ENCODE peak calls at places on chromosomes 6 and 20, in four cellular contexts. One of them, this sample, is unnamed.

GRCh38 chr6:165599596-165600487 is 63.2 kb downstream of the PDE10A start:
- DNase-seq in left cardiac atrium: no peak
- DNase-seq in NCI-H2081: no peak
- DNase-seq in IMR-90: no peak
- DNase-seq in this sample: no peak

GRCh38 chr6:43984442-43985321 is 142.6 kb downstream of the MRPL14 start:
- DNase-seq in NCI-H2081: no peak
- DNase-seq in IMR-90: peak
- DNase-seq in left cardiac atrium: peak
- DNase-seq in this sample: peak

GRCh38 chr6:75830959-75831885 is 82.2 kb downstream of the MYO6 start:
- DNase-seq in IMR-90: peak
- DNase-seq in NCI-H2081: no peak
- DNase-seq in left cardiac atrium: no peak
- DNase-seq in this sample: no peak

GRCh38 chr6:166419268-166419667 is 36.5 kb upstream of the MPC1 start:
- DNase-seq in NCI-H2081: no peak
- DNase-seq in IMR-90: peak
- DNase-seq in left cardiac atrium: no peak
- DNase-seq in this sample: no peak

GRCh38 chr6:166005846-166006592 is 161.6 kb downstream of the TBXT start:
- DNase-seq in IMR-90: peak
- DNase-seq in NCI-H2081: no peak
- DNase-seq in left cardiac atrium: peak
- DNase-seq in this sample: peak

GRCh38 chr6:13406781-13407180 is 78.4 kb upstream of the TBC1D7 start:
- DNase-seq in IMR-90: no peak
- DNase-seq in left cardiac atrium: no peak
- DNase-seq in NCI-H2081: peak
- DNase-seq in this sample: no peak

GRCh38 chr20:44542902-44543301 is 21.0 kb upstream of the SERINC3 start:
- DNase-seq in IMR-90: no peak
- DNase-seq in NCI-H2081: no peak
- DNase-seq in left cardiac atrium: no peak
- DNase-seq in this sample: no peak

GRCh38 chr20:58329711-58330110 is 20.2 kb downstream of the RAB22A start:
- DNase-seq in IMR-90: no peak
- DNase-seq in NCI-H2081: no peak
- DNase-seq in left cardiac atrium: no peak
- DNase-seq in this sample: no peak

GRCh38 chr6:57222684-57223077 is 574 bp upstream of the RAB23 start:
- DNase-seq in NCI-H2081: no peak
- DNase-seq in left cardiac atrium: no peak
- DNase-seq in IMR-90: no peak
- DNase-seq in this sample: no peak

GRCh38 chr6:98932424-98932823 is 15.3 kb downstream of the FBXL4 start:
- DNase-seq in left cardiac atrium: no peak
- DNase-seq in NCI-H2081: no peak
- DNase-seq in IMR-90: no peak
- DNase-seq in this sample: no peak

GRCh38 chr6:128520436-128521301 is at the start of gene PTPRK:
- DNase-seq in left cardiac atrium: peak
- DNase-seq in IMR-90: peak
- DNase-seq in NCI-H2081: peak
- DNase-seq in this sample: peak

GRCh38 chr6:122408240-122408639 is 8.8 kb downstream of the HSF2 start:
- DNase-seq in IMR-90: no peak
- DNase-seq in left cardiac atrium: no peak
- DNase-seq in NCI-H2081: no peak
- DNase-seq in this sample: no peak

GRCh38 chr6:132004668-132005067 is 53.5 kb upstream of the CCN2 start:
- DNase-seq in IMR-90: peak
- DNase-seq in left cardiac atrium: no peak
- DNase-seq in NCI-H2081: no peak
- DNase-seq in this sample: no peak

GRCh38 chr6:149094934-149095341 is 222.6 kb upstream of the TAB2 start:
- DNase-seq in IMR-90: peak
- DNase-seq in NCI-H2081: no peak
- DNase-seq in left cardiac atrium: no peak
- DNase-seq in this sample: no peak

GRCh38 chr6:100186552-100186951 is 192.5 kb upstream of the MCHR2 start:
- DNase-seq in IMR-90: peak
- DNase-seq in NCI-H2081: no peak
- DNase-seq in left cardiac atrium: no peak
- DNase-seq in this sample: no peak

GRCh38 chr6:75947935-75948334 is 124.5 kb downstream of the IMPG1 start:
- DNase-seq in IMR-90: no peak
- DNase-seq in left cardiac atrium: no peak
- DNase-seq in NCI-H2081: no peak
- DNase-seq in this sample: no peak

GRCh38 chr6:128725271-128726233 is 157.4 kb upstream of the LAMA2 start:
- DNase-seq in IMR-90: peak
- DNase-seq in NCI-H2081: peak
- DNase-seq in left cardiac atrium: no peak
- DNase-seq in this sample: peak

GRCh38 chr6:12886961-12887775 is 170.6 kb downstream of the PHACTR1 start:
- DNase-seq in IMR-90: no peak
- DNase-seq in left cardiac atrium: no peak
- DNase-seq in NCI-H2081: no peak
- DNase-seq in this sample: no peak

GRCh38 chr20:42082611-42083010 is 464.4 kb upstream of the CHD6 start:
- DNase-seq in left cardiac atrium: peak
- DNase-seq in NCI-H2081: no peak
- DNase-seq in IMR-90: peak
- DNase-seq in this sample: peak

GRCh38 chr6:52361347-52361944 is 505 bp upstream of the PAQR8 start:
- DNase-seq in NCI-H2081: no peak
- DNase-seq in IMR-90: peak
- DNase-seq in left cardiac atrium: peak
- DNase-seq in this sample: peak

GRCh38 chr20:36346256-36346655 is 40.1 kb downstream of the DLGAP4 start:
- DNase-seq in NCI-H2081: no peak
- DNase-seq in IMR-90: no peak
- DNase-seq in left cardiac atrium: no peak
- DNase-seq in this sample: no peak

GRCh38 chr20:59235226-59235625 is 65.2 kb upstream of the EDN3 start:
- DNase-seq in NCI-H2081: no peak
- DNase-seq in IMR-90: no peak
- DNase-seq in left cardiac atrium: no peak
- DNase-seq in this sample: no peak

GRCh38 chr20:51500311-51500710 is 42.2 kb downstream of the NFATC2 start:
- DNase-seq in IMR-90: no peak
- DNase-seq in left cardiac atrium: no peak
- DNase-seq in NCI-H2081: no peak
- DNase-seq in this sample: no peak

GRCh38 chr6:50116797-50117542 is 67.2 kb upstream of the DEFB112 start:
- DNase-seq in NCI-H2081: no peak
- DNase-seq in left cardiac atrium: no peak
- DNase-seq in IMR-90: no peak
- DNase-seq in this sample: no peak

GRCh38 chr6:1797801-1798200 is 188.1 kb downstream of the FOXC1 start:
- DNase-seq in left cardiac atrium: no peak
- DNase-seq in NCI-H2081: no peak
- DNase-seq in IMR-90: peak
- DNase-seq in this sample: no peak

GRCh38 chr6:113104546-113105325 is 752.4 kb upstream of the MARCKS start:
- DNase-seq in left cardiac atrium: no peak
- DNase-seq in IMR-90: no peak
- DNase-seq in NCI-H2081: no peak
- DNase-seq in this sample: no peak

GRCh38 chr6:31968791-31969711 is 2.9 kb downstream of the DXO start:
- DNase-seq in NCI-H2081: no peak
- DNase-seq in IMR-90: no peak
- DNase-seq in left cardiac atrium: no peak
- DNase-seq in this sample: no peak

GRCh38 chr20:47358672-47359532 is 2.4 kb upstream of the ZMYND8 start:
- DNase-seq in IMR-90: peak
- DNase-seq in left cardiac atrium: peak
- DNase-seq in NCI-H2081: peak
- DNase-seq in this sample: peak

GRCh38 chr6:154993026-154993425 is 2.1 kb upstream of the TIAM2 start:
- DNase-seq in IMR-90: no peak
- DNase-seq in NCI-H2081: no peak
- DNase-seq in left cardiac atrium: no peak
- DNase-seq in this sample: no peak

GRCh38 chr6:140281236-140281635 is 906.8 kb upstream of the CITED2 start:
- DNase-seq in NCI-H2081: no peak
- DNase-seq in left cardiac atrium: no peak
- DNase-seq in IMR-90: peak
- DNase-seq in this sample: no peak

GRCh38 chr6:107116328-107116892 is 1.1 kb upstream of the BEND3 start:
- DNase-seq in IMR-90: no peak
- DNase-seq in NCI-H2081: peak
- DNase-seq in left cardiac atrium: peak
- DNase-seq in this sample: no peak

GRCh38 chr6:111540971-111541719 is 58.1 kb upstream of the REV3L start:
- DNase-seq in NCI-H2081: peak
- DNase-seq in IMR-90: no peak
- DNase-seq in left cardiac atrium: no peak
- DNase-seq in this sample: no peak

GRCh38 chr20:34907616-34908469 is 31.4 kb downstream of the ACSS2 start:
- DNase-seq in left cardiac atrium: peak
- DNase-seq in NCI-H2081: peak
- DNase-seq in IMR-90: peak
- DNase-seq in this sample: peak

GRCh38 chr6:77910826-77911225 is 258.0 kb downstream of the MEI4 start:
- DNase-seq in left cardiac atrium: no peak
- DNase-seq in IMR-90: no peak
- DNase-seq in NCI-H2081: no peak
- DNase-seq in this sample: no peak

This sample was measured in uterus.